ENCODE peak calls at places on chromosomes 2 and 18, in eight cellular contexts. One of them, this sample, is unnamed.

GRCh38 chr18:62339106-62339988 is 14.2 kb downstream of the TNFRSF11A start:
- DNase-seq in fibroblast of the conjunctiva: no peak
- DNase-seq in HFF-Myc: no peak
- DNase-seq in stomach: no peak
- DNase-seq in CD4-positive, CD25-positive, alpha-beta regulatory T cell: no peak
- DNase-seq in NCI-H1436: no peak
- DNase-seq in iris pigment epithelial cell: peak; percentile 80
- DNase-seq in GM18507: no peak
- DNase-seq in this sample: no peak

GRCh38 chr2:225738735-225739134 is 339.2 kb downstream of the NYAP2 start:
- DNase-seq in fibroblast of the conjunctiva: no peak
- DNase-seq in HFF-Myc: no peak
- DNase-seq in stomach: no peak
- DNase-seq in CD4-positive, CD25-positive, alpha-beta regulatory T cell: no peak
- DNase-seq in NCI-H1436: no peak
- DNase-seq in iris pigment epithelial cell: no peak
- DNase-seq in GM18507: no peak
- DNase-seq in this sample: no peak

GRCh38 chr18:28127763-28128737 is 48.9 kb downstream of the CDH2 start:
- DNase-seq in fibroblast of the conjunctiva: no peak
- DNase-seq in HFF-Myc: no peak
- DNase-seq in stomach: no peak
- DNase-seq in CD4-positive, CD25-positive, alpha-beta regulatory T cell: no peak
- DNase-seq in NCI-H1436: no peak
- DNase-seq in iris pigment epithelial cell: peak; percentile 77
- DNase-seq in GM18507: no peak
- DNase-seq in this sample: no peak

GRCh38 chr18:62119884-62120283 is 67.0 kb downstream of the PIGN start:
- DNase-seq in fibroblast of the conjunctiva: no peak
- DNase-seq in HFF-Myc: no peak
- DNase-seq in stomach: no peak
- DNase-seq in CD4-positive, CD25-positive, alpha-beta regulatory T cell: no peak
- DNase-seq in NCI-H1436: no peak
- DNase-seq in iris pigment epithelial cell: no peak
- DNase-seq in GM18507: no peak
- DNase-seq in this sample: no peak

GRCh38 chr2:200419325-200419724 is 90.5 kb downstream of the KCTD18 start:
- DNase-seq in fibroblast of the conjunctiva: no peak
- DNase-seq in HFF-Myc: no peak
- DNase-seq in stomach: no peak
- DNase-seq in CD4-positive, CD25-positive, alpha-beta regulatory T cell: no peak
- DNase-seq in NCI-H1436: no peak
- DNase-seq in iris pigment epithelial cell: no peak
- DNase-seq in GM18507: no peak
- DNase-seq in this sample: no peak

GRCh38 chr2:235088608-235089020 is 136.8 kb downstream of the SH3BP4 start:
- DNase-seq in fibroblast of the conjunctiva: no peak
- DNase-seq in HFF-Myc: no peak
- DNase-seq in stomach: no peak
- DNase-seq in CD4-positive, CD25-positive, alpha-beta regulatory T cell: no peak
- DNase-seq in NCI-H1436: no peak
- DNase-seq in iris pigment epithelial cell: no peak
- DNase-seq in GM18507: no peak
- DNase-seq in this sample: no peak

GRCh38 chr2:164675698-164676097 is 54.4 kb upstream of the GRB14 start:
- DNase-seq in fibroblast of the conjunctiva: no peak
- DNase-seq in HFF-Myc: no peak
- DNase-seq in stomach: no peak
- DNase-seq in CD4-positive, CD25-positive, alpha-beta regulatory T cell: no peak
- DNase-seq in NCI-H1436: no peak
- DNase-seq in iris pigment epithelial cell: no peak
- DNase-seq in GM18507: no peak
- DNase-seq in this sample: no peak

GRCh38 chr18:10530852-10531251 is 5.0 kb downstream of the NAPG start:
- DNase-seq in fibroblast of the conjunctiva: peak; percentile 9
- DNase-seq in HFF-Myc: no peak
- DNase-seq in stomach: no peak
- DNase-seq in CD4-positive, CD25-positive, alpha-beta regulatory T cell: no peak
- DNase-seq in NCI-H1436: no peak
- DNase-seq in iris pigment epithelial cell: peak; percentile 61
- DNase-seq in GM18507: no peak
- DNase-seq in this sample: no peak

GRCh38 chr18:75854174-75854573 is 426.7 kb upstream of the SMIM21 start:
- DNase-seq in fibroblast of the conjunctiva: no peak
- DNase-seq in HFF-Myc: peak; percentile 3
- DNase-seq in stomach: no peak
- DNase-seq in CD4-positive, CD25-positive, alpha-beta regulatory T cell: no peak
- DNase-seq in NCI-H1436: no peak
- DNase-seq in iris pigment epithelial cell: no peak
- DNase-seq in GM18507: no peak
- DNase-seq in this sample: no peak

GRCh38 chr2:39504790-39505335 is 67.8 kb upstream of the MAP4K3 start:
- DNase-seq in fibroblast of the conjunctiva: peak; percentile 59
- DNase-seq in HFF-Myc: no peak
- DNase-seq in stomach: no peak
- DNase-seq in CD4-positive, CD25-positive, alpha-beta regulatory T cell: no peak
- DNase-seq in NCI-H1436: no peak
- DNase-seq in iris pigment epithelial cell: peak; percentile 77
- DNase-seq in GM18507: no peak
- DNase-seq in this sample: no peak

GRCh38 chr2:225192869-225193268 is 150.6 kb upstream of the DOCK10 start:
- DNase-seq in fibroblast of the conjunctiva: no peak
- DNase-seq in HFF-Myc: no peak
- DNase-seq in stomach: no peak
- DNase-seq in CD4-positive, CD25-positive, alpha-beta regulatory T cell: no peak
- DNase-seq in NCI-H1436: no peak
- DNase-seq in iris pigment epithelial cell: peak; percentile 63
- DNase-seq in GM18507: no peak
- DNase-seq in this sample: no peak

GRCh38 chr18:26357960-26358359 is 131.7 kb downstream of the TAF4B start:
- DNase-seq in fibroblast of the conjunctiva: no peak
- DNase-seq in HFF-Myc: no peak
- DNase-seq in stomach: no peak
- DNase-seq in CD4-positive, CD25-positive, alpha-beta regulatory T cell: no peak
- DNase-seq in NCI-H1436: no peak
- DNase-seq in iris pigment epithelial cell: no peak
- DNase-seq in GM18507: no peak
- DNase-seq in this sample: no peak

GRCh38 chr18:55588876-55589595 is 1.0 kb upstream of the TCF4 start:
- DNase-seq in fibroblast of the conjunctiva: no peak
- DNase-seq in HFF-Myc: no peak
- DNase-seq in stomach: no peak
- DNase-seq in CD4-positive, CD25-positive, alpha-beta regulatory T cell: no peak
- DNase-seq in NCI-H1436: no peak
- DNase-seq in iris pigment epithelial cell: no peak
- DNase-seq in GM18507: no peak
- DNase-seq in this sample: no peak

GRCh38 chr2:134493797-134494196 is 225.0 kb downstream of the TMEM163 start:
- DNase-seq in fibroblast of the conjunctiva: no peak
- DNase-seq in HFF-Myc: no peak
- DNase-seq in stomach: no peak
- DNase-seq in CD4-positive, CD25-positive, alpha-beta regulatory T cell: no peak
- DNase-seq in NCI-H1436: no peak
- DNase-seq in iris pigment epithelial cell: no peak
- DNase-seq in GM18507: no peak
- DNase-seq in this sample: no peak

GRCh38 chr2:37602040-37602439 is 69.4 kb downstream of the CDC42EP3 start:
- DNase-seq in fibroblast of the conjunctiva: no peak
- DNase-seq in HFF-Myc: no peak
- DNase-seq in stomach: no peak
- DNase-seq in CD4-positive, CD25-positive, alpha-beta regulatory T cell: no peak
- DNase-seq in NCI-H1436: no peak
- DNase-seq in iris pigment epithelial cell: peak; percentile 47
- DNase-seq in GM18507: no peak
- DNase-seq in this sample: no peak

GRCh38 chr2:177543007-177543760 is 150.6 kb downstream of the AGPS start:
- DNase-seq in fibroblast of the conjunctiva: peak; percentile 45
- DNase-seq in HFF-Myc: no peak
- DNase-seq in stomach: no peak
- DNase-seq in CD4-positive, CD25-positive, alpha-beta regulatory T cell: no peak
- DNase-seq in NCI-H1436: no peak
- DNase-seq in iris pigment epithelial cell: peak; percentile 79
- DNase-seq in GM18507: no peak
- DNase-seq in this sample: no peak

GRCh38 chr2:228689049-228689448 is 507.6 kb upstream of the SPHKAP start:
- DNase-seq in fibroblast of the conjunctiva: no peak
- DNase-seq in HFF-Myc: no peak
- DNase-seq in stomach: no peak
- DNase-seq in CD4-positive, CD25-positive, alpha-beta regulatory T cell: no peak
- DNase-seq in NCI-H1436: peak; percentile 14
- DNase-seq in iris pigment epithelial cell: no peak
- DNase-seq in GM18507: no peak
- DNase-seq in this sample: no peak